ENCODE peak calls at places on chromosomes 11 and 22, in four cellular contexts. L is WTC11, O is NCI-H1092 treated with DMSO at 0.1 percent for 48 hours, W is AG04449. S is an unnamed sample.

GRCh38 chr11:34730544-34731295 is 109.8 kb downstream of the EHF start:
- DNase-seq in L (no peak), O (no peak), W (no peak), S (no peak)

GRCh38 chr11:129726179-129726578 is 89.5 kb upstream of the TMEM45B start:
- DNase-seq in L (no peak), O (no peak), W (no peak), S (no peak)

GRCh38 chr11:12235945-12236743 is 125.8 kb downstream of the MICAL2 start:
- DNase-seq in L (no peak), O (peak; percentile 84), W (no peak), S (no peak)

GRCh38 chr11:34613462-34614183 is 7.3 kb upstream of the EHF start:
- DNase-seq in L (no peak), O (no peak), W (no peak), S (no peak)

GRCh38 chr11:105357764-105358163 is 218.2 kb upstream of the CARD18 start:
- DNase-seq in L (no peak), O (no peak), W (no peak), S (no peak)

GRCh38 chr22:49368221-49368975 is 459.3 kb downstream of the BRD1 start:
- DNase-seq in L (peak; percentile 3), O (no peak), W (no peak), S (peak; percentile 29)

GRCh38 chr11:61645179-61645868 is 34.9 kb upstream of the DAGLA start:
- DNase-seq in L (no peak), O (no peak), W (no peak), S (no peak)

GRCh38 chr11:57791321-57792059 is 29.9 kb downstream of the CTNND1 start:
- DNase-seq in L (peak; percentile 33), O (no peak), W (no peak), S (no peak)

GRCh38 chr11:69981119-69981770 is 96.9 kb upstream of the ANO1 start:
- DNase-seq in L (no peak), O (peak; percentile 4), W (no peak), S (no peak)

GRCh38 chr11:65432686-65433582 is 10.3 kb downstream of the NEAT1 start:
- DNase-seq in L (no peak), O (peak; percentile 52), W (no peak), S (no peak)

GRCh38 chr11:15720460-15720859 is 605.7 kb downstream of the INSC start:
- DNase-seq in L (no peak), O (no peak), W (no peak), S (no peak)

GRCh38 chr11:118660646-118661424 is 18.6 kb downstream of the TREH start:
- DNase-seq in L (no peak), O (no peak), W (no peak), S (no peak)

GRCh38 chr22:33007485-33007884 is 50.7 kb downstream of the SYN3 start:
- DNase-seq in L (no peak), O (no peak), W (no peak), S (no peak)

GRCh38 chr11:63682045-63682915 is 980 bp downstream of the RTN3 start:
- DNase-seq in L (no peak), O (peak; percentile 65), W (no peak), S (peak; percentile 54)

GRCh38 chr11:129317564-129317963 is 58.1 kb upstream of the BARX2 start:
- DNase-seq in L (no peak), O (peak; percentile 66), W (no peak), S (no peak)

GRCh38 chr11:16261836-16262644 is 94.3 kb downstream of the SOX6 start:
- DNase-seq in L (no peak), O (no peak), W (no peak), S (no peak)